ENCODE peak calls at places on chromosomes 1 and 21, in eight cellular contexts. One of them, this sample, is unnamed.
A peak's percentile ranks its signal among the peaks of the same experiment; 100 is the strongest.

GRCh38 chr1:205991237-205991636 is 12.0 kb downstream of the RAB7B start:
- DNase-seq in GM23248: peak; percentile 67
- DNase-seq in fibroblast of pulmonary artery: peak; percentile 36
- DNase-seq in CD8-positive, alpha-beta memory T cell: no peak
- DNase-seq in GM03348: peak; percentile 43
- DNase-seq in AG04450: peak; percentile 15
- DNase-seq in heart left ventricle: no peak
- DNase-seq in foreskin fibroblast: peak; percentile 57
- DNase-seq in this sample: no peak

GRCh38 chr1:108043712-108044111 is 78.7 kb upstream of the VAV3 start:
- DNase-seq in GM23248: no peak
- DNase-seq in fibroblast of pulmonary artery: no peak
- DNase-seq in CD8-positive, alpha-beta memory T cell: no peak
- DNase-seq in GM03348: no peak
- DNase-seq in AG04450: no peak
- DNase-seq in heart left ventricle: no peak
- DNase-seq in foreskin fibroblast: no peak
- DNase-seq in this sample: no peak

GRCh38 chr1:46198026-46198826 is at the start of gene POMGNT1:
- DNase-seq in GM23248: peak; percentile 89
- DNase-seq in fibroblast of pulmonary artery: peak; percentile 39
- DNase-seq in CD8-positive, alpha-beta memory T cell: peak; percentile 67
- DNase-seq in GM03348: peak; percentile 97
- DNase-seq in AG04450: no peak
- DNase-seq in heart left ventricle: peak; percentile 79
- DNase-seq in foreskin fibroblast: peak; percentile 48
- DNase-seq in this sample: peak; percentile 73

GRCh38 chr1:17475729-17476128 is 36.3 kb upstream of the RCC2 start:
- DNase-seq in GM23248: peak; percentile 88
- DNase-seq in fibroblast of pulmonary artery: peak; percentile 81
- DNase-seq in CD8-positive, alpha-beta memory T cell: no peak
- DNase-seq in GM03348: peak; percentile 53
- DNase-seq in AG04450: peak; percentile 27
- DNase-seq in heart left ventricle: no peak
- DNase-seq in foreskin fibroblast: peak; percentile 62
- DNase-seq in this sample: peak; percentile 89

GRCh38 chr1:40317394-40318074 is 448 bp upstream of the COL9A2 start:
- DNase-seq in GM23248: no peak
- DNase-seq in fibroblast of pulmonary artery: no peak
- DNase-seq in CD8-positive, alpha-beta memory T cell: no peak
- DNase-seq in GM03348: no peak
- DNase-seq in AG04450: no peak
- DNase-seq in heart left ventricle: no peak
- DNase-seq in foreskin fibroblast: no peak
- DNase-seq in this sample: no peak

GRCh38 chr21:43611598-43612369 is 47.5 kb downstream of the HSF2BP start:
- DNase-seq in GM23248: peak; percentile 38
- DNase-seq in fibroblast of pulmonary artery: peak; percentile 79
- DNase-seq in CD8-positive, alpha-beta memory T cell: no peak
- DNase-seq in GM03348: peak; percentile 22
- DNase-seq in AG04450: peak; percentile 82
- DNase-seq in heart left ventricle: peak; percentile 62
- DNase-seq in foreskin fibroblast: peak; percentile 27
- DNase-seq in this sample: peak; percentile 79

GRCh38 chr1:27527223-27527856 is 37.4 kb upstream of the WASF2 start:
- DNase-seq in GM23248: no peak
- DNase-seq in fibroblast of pulmonary artery: no peak
- DNase-seq in CD8-positive, alpha-beta memory T cell: no peak
- DNase-seq in GM03348: no peak
- DNase-seq in AG04450: peak; percentile 68
- DNase-seq in heart left ventricle: peak; percentile 68
- DNase-seq in foreskin fibroblast: peak; percentile 49
- DNase-seq in this sample: no peak

GRCh38 chr21:19011448-19011847 is 607.9 kb upstream of the TMPRSS15 start:
- DNase-seq in GM23248: no peak
- DNase-seq in fibroblast of pulmonary artery: no peak
- DNase-seq in CD8-positive, alpha-beta memory T cell: no peak
- DNase-seq in GM03348: no peak
- DNase-seq in AG04450: no peak
- DNase-seq in heart left ventricle: no peak
- DNase-seq in foreskin fibroblast: no peak
- DNase-seq in this sample: no peak

GRCh38 chr1:14957375-14957774 is 196.2 kb upstream of the TMEM51 start:
- DNase-seq in GM23248: no peak
- DNase-seq in fibroblast of pulmonary artery: no peak
- DNase-seq in CD8-positive, alpha-beta memory T cell: no peak
- DNase-seq in GM03348: no peak
- DNase-seq in AG04450: no peak
- DNase-seq in heart left ventricle: no peak
- DNase-seq in foreskin fibroblast: no peak
- DNase-seq in this sample: no peak

GRCh38 chr1:172647110-172647564 is 11.8 kb upstream of the FASLG start:
- DNase-seq in GM23248: no peak
- DNase-seq in fibroblast of pulmonary artery: no peak
- DNase-seq in CD8-positive, alpha-beta memory T cell: peak; percentile 22
- DNase-seq in GM03348: no peak
- DNase-seq in AG04450: no peak
- DNase-seq in heart left ventricle: no peak
- DNase-seq in foreskin fibroblast: no peak
- DNase-seq in this sample: no peak

GRCh38 chr1:176949033-176949662 is 215.4 kb downstream of the ASTN1 start:
- DNase-seq in GM23248: peak; percentile 43
- DNase-seq in fibroblast of pulmonary artery: peak; percentile 46
- DNase-seq in CD8-positive, alpha-beta memory T cell: no peak
- DNase-seq in GM03348: peak; percentile 47
- DNase-seq in AG04450: no peak
- DNase-seq in heart left ventricle: peak; percentile 24
- DNase-seq in foreskin fibroblast: peak; percentile 4
- DNase-seq in this sample: peak; percentile 65

GRCh38 chr1:15703562-15703961 is 19.4 kb downstream of the PLEKHM2 start:
- DNase-seq in GM23248: peak; percentile 98
- DNase-seq in fibroblast of pulmonary artery: peak; percentile 93
- DNase-seq in CD8-positive, alpha-beta memory T cell: no peak
- DNase-seq in GM03348: peak; percentile 95
- DNase-seq in AG04450: peak; percentile 66
- DNase-seq in heart left ventricle: peak; percentile 77
- DNase-seq in foreskin fibroblast: peak; percentile 89
- DNase-seq in this sample: peak; percentile 86

GRCh38 chr1:222459652-222460051 is 88.3 kb downstream of the HHIPL2 start:
- DNase-seq in GM23248: no peak
- DNase-seq in fibroblast of pulmonary artery: no peak
- DNase-seq in CD8-positive, alpha-beta memory T cell: no peak
- DNase-seq in GM03348: no peak
- DNase-seq in AG04450: no peak
- DNase-seq in heart left ventricle: no peak
- DNase-seq in foreskin fibroblast: no peak
- DNase-seq in this sample: no peak

GRCh38 chr1:167121375-167122120 is 27.7 kb downstream of the STYXL2 start:
- DNase-seq in GM23248: peak; percentile 44
- DNase-seq in fibroblast of pulmonary artery: no peak
- DNase-seq in CD8-positive, alpha-beta memory T cell: no peak
- DNase-seq in GM03348: peak; percentile 35
- DNase-seq in AG04450: no peak
- DNase-seq in heart left ventricle: peak; percentile 33
- DNase-seq in foreskin fibroblast: peak; percentile 9
- DNase-seq in this sample: peak; percentile 37

GRCh38 chr1:206899717-206900116 is 2.5 kb downstream of the IL24 start:
- DNase-seq in GM23248: no peak
- DNase-seq in fibroblast of pulmonary artery: peak; percentile 47
- DNase-seq in CD8-positive, alpha-beta memory T cell: no peak
- DNase-seq in GM03348: no peak
- DNase-seq in AG04450: no peak
- DNase-seq in heart left ventricle: no peak
- DNase-seq in foreskin fibroblast: no peak
- DNase-seq in this sample: no peak

GRCh38 chr1:113670650-113671049 is 88.6 kb downstream of the PHTF1 start:
- DNase-seq in GM23248: no peak
- DNase-seq in fibroblast of pulmonary artery: no peak
- DNase-seq in CD8-positive, alpha-beta memory T cell: no peak
- DNase-seq in GM03348: no peak
- DNase-seq in AG04450: no peak
- DNase-seq in heart left ventricle: no peak
- DNase-seq in foreskin fibroblast: no peak
- DNase-seq in this sample: no peak